ENCODE peak calls at places on chromosomes 6 and 20, in seven cellular contexts. One of them, this sample, is unnamed.
A peak's percentile ranks its signal among the peaks of the same experiment; 100 is the strongest.

GRCh38 chr6:101167638-101168037 is 225.9 kb upstream of the GRIK2 start:
- DNase-seq in PC-3: no peak
- DNase-seq in astrocyte: no peak
- DNase-seq in lower lobe of right lung: no peak
- DNase-seq in esophagus squamous epithelium: no peak
- DNase-seq in gastrocnemius medialis: no peak
- DNase-seq in A673: no peak
- DNase-seq in this sample: no peak

GRCh38 chr6:39300739-39301138 is 13.5 kb downstream of the KCNK17 start:
- DNase-seq in PC-3: no peak
- DNase-seq in astrocyte: no peak
- DNase-seq in A673: no peak
- DNase-seq in lower lobe of right lung: no peak
- DNase-seq in gastrocnemius medialis: no peak
- DNase-seq in esophagus squamous epithelium: no peak
- DNase-seq in this sample: no peak

GRCh38 chr6:48641544-48641943 is 530.5 kb upstream of the PTCHD4 start:
- DNase-seq in A673: no peak
- DNase-seq in gastrocnemius medialis: no peak
- DNase-seq in lower lobe of right lung: no peak
- DNase-seq in astrocyte: peak; percentile 91
- DNase-seq in PC-3: peak; percentile 78
- DNase-seq in esophagus squamous epithelium: no peak
- DNase-seq in this sample: peak; percentile 77

GRCh38 chr6:89221971-89222887 is 5.1 kb upstream of the GABRR1 start:
- DNase-seq in PC-3: peak; percentile 37
- DNase-seq in esophagus squamous epithelium: no peak
- DNase-seq in A673: peak; percentile 33
- DNase-seq in gastrocnemius medialis: no peak
- DNase-seq in astrocyte: peak; percentile 65
- DNase-seq in lower lobe of right lung: no peak
- DNase-seq in this sample: no peak

GRCh38 chr20:10434832-10435812 is at the start of gene SLX4IP:
- DNase-seq in PC-3: peak; percentile 98
- DNase-seq in esophagus squamous epithelium: peak; percentile 43
- DNase-seq in gastrocnemius medialis: peak; percentile 91
- DNase-seq in lower lobe of right lung: peak; percentile 93
- DNase-seq in astrocyte: peak; percentile 92
- DNase-seq in A673: peak; percentile 97
- DNase-seq in this sample: peak; percentile 96

GRCh38 chr6:46491789-46492547 is 719 bp upstream of the RCAN2 start:
- DNase-seq in astrocyte: no peak
- DNase-seq in A673: peak; percentile 1
- DNase-seq in PC-3: peak; percentile 13
- DNase-seq in lower lobe of right lung: peak; percentile 50
- DNase-seq in esophagus squamous epithelium: no peak
- DNase-seq in gastrocnemius medialis: peak; percentile 64
- DNase-seq in this sample: peak; percentile 40

GRCh38 chr6:160438481-160438880 is 90.3 kb downstream of the SLC22A3 start:
- DNase-seq in esophagus squamous epithelium: no peak
- DNase-seq in gastrocnemius medialis: no peak
- DNase-seq in astrocyte: no peak
- DNase-seq in lower lobe of right lung: no peak
- DNase-seq in PC-3: no peak
- DNase-seq in A673: no peak
- DNase-seq in this sample: no peak

GRCh38 chr6:140462495-140463311 is 1088.3 kb upstream of the CITED2 start:
- DNase-seq in A673: no peak
- DNase-seq in lower lobe of right lung: no peak
- DNase-seq in esophagus squamous epithelium: no peak
- DNase-seq in gastrocnemius medialis: no peak
- DNase-seq in PC-3: peak; percentile 95
- DNase-seq in astrocyte: peak; percentile 36
- DNase-seq in this sample: peak; percentile 96

GRCh38 chr20:61937146-61937962 is 128.3 kb downstream of the TAF4 start:
- DNase-seq in astrocyte: no peak
- DNase-seq in A673: no peak
- DNase-seq in lower lobe of right lung: peak; percentile 27
- DNase-seq in gastrocnemius medialis: peak; percentile 4
- DNase-seq in esophagus squamous epithelium: no peak
- DNase-seq in PC-3: no peak
- DNase-seq in this sample: no peak

GRCh38 chr6:45923831-45924391 is 91.7 kb downstream of the CLIC5 start:
- DNase-seq in astrocyte: peak; percentile 54
- DNase-seq in esophagus squamous epithelium: no peak
- DNase-seq in A673: no peak
- DNase-seq in gastrocnemius medialis: no peak
- DNase-seq in lower lobe of right lung: no peak
- DNase-seq in PC-3: peak; percentile 74
- DNase-seq in this sample: peak; percentile 93

GRCh38 chr20:24138126-24138857 is 149.7 kb upstream of the GGTLC1 start:
- DNase-seq in astrocyte: no peak
- DNase-seq in lower lobe of right lung: no peak
- DNase-seq in PC-3: no peak
- DNase-seq in gastrocnemius medialis: no peak
- DNase-seq in A673: no peak
- DNase-seq in esophagus squamous epithelium: no peak
- DNase-seq in this sample: no peak

GRCh38 chr6:38262041-38262440 is 377.7 kb downstream of the BTBD9 start:
- DNase-seq in esophagus squamous epithelium: no peak
- DNase-seq in astrocyte: peak; percentile 94
- DNase-seq in A673: peak; percentile 46
- DNase-seq in gastrocnemius medialis: peak; percentile 18
- DNase-seq in PC-3: peak; percentile 88
- DNase-seq in lower lobe of right lung: no peak
- DNase-seq in this sample: peak; percentile 70

GRCh38 chr6:144936764-144937163 is 651.6 kb downstream of the UTRN start:
- DNase-seq in gastrocnemius medialis: no peak
- DNase-seq in A673: no peak
- DNase-seq in lower lobe of right lung: no peak
- DNase-seq in esophagus squamous epithelium: no peak
- DNase-seq in astrocyte: peak; percentile 41
- DNase-seq in PC-3: no peak
- DNase-seq in this sample: no peak

GRCh38 chr6:168948002-168948401 is 305.6 kb downstream of the THBS2 start:
- DNase-seq in PC-3: no peak
- DNase-seq in esophagus squamous epithelium: no peak
- DNase-seq in A673: no peak
- DNase-seq in gastrocnemius medialis: no peak
- DNase-seq in lower lobe of right lung: no peak
- DNase-seq in astrocyte: no peak
- DNase-seq in this sample: no peak

GRCh38 chr6:143427109-143427817 is 23.2 kb downstream of the ADAT2 start:
- DNase-seq in A673: peak; percentile 73
- DNase-seq in PC-3: peak; percentile 82
- DNase-seq in astrocyte: peak; percentile 77
- DNase-seq in gastrocnemius medialis: peak; percentile 31
- DNase-seq in lower lobe of right lung: peak; percentile 77
- DNase-seq in esophagus squamous epithelium: peak; percentile 1
- DNase-seq in this sample: peak; percentile 66

GRCh38 chr20:13340088-13340487 is 119.0 kb downstream of the ISM1 start:
- DNase-seq in lower lobe of right lung: no peak
- DNase-seq in astrocyte: no peak
- DNase-seq in gastrocnemius medialis: no peak
- DNase-seq in A673: no peak
- DNase-seq in PC-3: no peak
- DNase-seq in esophagus squamous epithelium: no peak
- DNase-seq in this sample: no peak

GRCh38 chr20:32440069-32440757 is 82.1 kb downstream of the ASXL1 start:
- DNase-seq in A673: no peak
- DNase-seq in esophagus squamous epithelium: no peak
- DNase-seq in lower lobe of right lung: no peak
- DNase-seq in PC-3: no peak
- DNase-seq in gastrocnemius medialis: no peak
- DNase-seq in astrocyte: no peak
- DNase-seq in this sample: no peak

GRCh38 chr6:158161566-158162254 is 6.4 kb downstream of the SERAC1 start:
- DNase-seq in PC-3: no peak
- DNase-seq in lower lobe of right lung: no peak
- DNase-seq in A673: no peak
- DNase-seq in astrocyte: no peak
- DNase-seq in gastrocnemius medialis: no peak
- DNase-seq in esophagus squamous epithelium: no peak
- DNase-seq in this sample: no peak

GRCh38 chr6:31293343-31293742 is 21.5 kb upstream of the HLA-C start:
- DNase-seq in PC-3: peak; percentile 61
- DNase-seq in lower lobe of right lung: no peak
- DNase-seq in A673: peak; percentile 49
- DNase-seq in esophagus squamous epithelium: no peak
- DNase-seq in gastrocnemius medialis: no peak
- DNase-seq in astrocyte: peak; percentile 7
- DNase-seq in this sample: peak; percentile 15

GRCh38 chr20:41482647-41483552 is 116.3 kb upstream of the EMILIN3 start:
- DNase-seq in PC-3: peak; percentile 62
- DNase-seq in gastrocnemius medialis: no peak
- DNase-seq in astrocyte: peak; percentile 97
- DNase-seq in A673: peak; percentile 9
- DNase-seq in esophagus squamous epithelium: no peak
- DNase-seq in lower lobe of right lung: no peak
- DNase-seq in this sample: peak; percentile 71

GRCh38 chr6:169863149-169863525 is 111.7 kb downstream of the ERMARD start:
- DNase-seq in PC-3: no peak
- DNase-seq in astrocyte: no peak
- DNase-seq in gastrocnemius medialis: no peak
- DNase-seq in lower lobe of right lung: no peak
- DNase-seq in A673: no peak
- DNase-seq in esophagus squamous epithelium: no peak
- DNase-seq in this sample: no peak

GRCh38 chr6:24666097-24666615 is 543 bp downstream of the TDP2 start:
- DNase-seq in PC-3: peak; percentile 29
- DNase-seq in A673: peak; percentile 41
- DNase-seq in astrocyte: peak; percentile 39
- DNase-seq in lower lobe of right lung: peak; percentile 63
- DNase-seq in gastrocnemius medialis: peak; percentile 26
- DNase-seq in esophagus squamous epithelium: no peak
- DNase-seq in this sample: no peak

GRCh38 chr6:7821426-7821825 is 89.2 kb downstream of the TXNDC5 start:
- DNase-seq in A673: no peak
- DNase-seq in esophagus squamous epithelium: no peak
- DNase-seq in astrocyte: peak; percentile 58
- DNase-seq in gastrocnemius medialis: no peak
- DNase-seq in PC-3: no peak
- DNase-seq in lower lobe of right lung: no peak
- DNase-seq in this sample: no peak

GRCh38 chr6:100096356-100096755 is 102.3 kb upstream of the MCHR2 start:
- DNase-seq in A673: no peak
- DNase-seq in esophagus squamous epithelium: no peak
- DNase-seq in gastrocnemius medialis: no peak
- DNase-seq in PC-3: no peak
- DNase-seq in lower lobe of right lung: no peak
- DNase-seq in astrocyte: no peak
- DNase-seq in this sample: no peak

GRCh38 chr20:36854343-36855240 is 21.3 kb upstream of the TLDC2 start:
- DNase-seq in gastrocnemius medialis: no peak
- DNase-seq in PC-3: no peak
- DNase-seq in esophagus squamous epithelium: no peak
- DNase-seq in lower lobe of right lung: no peak
- DNase-seq in A673: no peak
- DNase-seq in astrocyte: no peak
- DNase-seq in this sample: peak; percentile 71

GRCh38 chr20:63344616-63345327 is 16.4 kb downstream of the CHRNA4 start:
- DNase-seq in astrocyte: no peak
- DNase-seq in lower lobe of right lung: no peak
- DNase-seq in esophagus squamous epithelium: no peak
- DNase-seq in gastrocnemius medialis: no peak
- DNase-seq in PC-3: no peak
- DNase-seq in A673: no peak
- DNase-seq in this sample: no peak

GRCh38 chr6:166770216-166771116 is 143.4 kb upstream of the RPS6KA2 start:
- DNase-seq in PC-3: peak; percentile 21
- DNase-seq in gastrocnemius medialis: no peak
- DNase-seq in A673: no peak
- DNase-seq in lower lobe of right lung: no peak
- DNase-seq in esophagus squamous epithelium: no peak
- DNase-seq in astrocyte: no peak
- DNase-seq in this sample: no peak
- H3K27ac ChIP-seq in PC-3: no peak overlapping the region
- H3K27ac ChIP-seq in gastrocnemius medialis: no peak overlapping the region
- H3K27ac ChIP-seq in A673: no peak overlapping the region
- H3K27ac ChIP-seq in lower lobe of right lung: no peak overlapping the region
- H3K27ac ChIP-seq in esophagus squamous epithelium: no peak overlapping the region
- H3K27ac ChIP-seq in astrocyte: no peak overlapping the region
- H3K27ac ChIP-seq in this sample: no peak overlapping the region

GRCh38 chr6:128069180-128069579 is 168.3 kb upstream of the THEMIS start:
- DNase-seq in A673: no peak
- DNase-seq in esophagus squamous epithelium: no peak
- DNase-seq in lower lobe of right lung: no peak
- DNase-seq in PC-3: no peak
- DNase-seq in gastrocnemius medialis: no peak
- DNase-seq in astrocyte: peak; percentile 69
- DNase-seq in this sample: no peak
- TF ChIP-seq CTCF in A673: no peak
- TF ChIP-seq CTCF in esophagus squamous epithelium: no peak
- TF ChIP-seq CTCF in lower lobe of right lung: no peak
- TF ChIP-seq CTCF in PC-3: no peak
- TF ChIP-seq CTCF in gastrocnemius medialis: no peak
- TF ChIP-seq CTCF in astrocyte: no peak
- TF ChIP-seq CTCF in this sample: no peak

GRCh38 chr6:108676555-108676954 is 115.8 kb downstream of the FOXO3 start:
- DNase-seq in esophagus squamous epithelium: no peak
- DNase-seq in A673: peak; percentile 54
- DNase-seq in gastrocnemius medialis: no peak
- DNase-seq in astrocyte: no peak
- DNase-seq in lower lobe of right lung: no peak
- DNase-seq in PC-3: no peak
- DNase-seq in this sample: no peak
- H3K4me1 ChIP-seq in esophagus squamous epithelium: peaks cover 68% of the 10 kb centered on the region
- H3K4me1 ChIP-seq in A673: peaks cover 31% of the 10 kb centered on the region
- H3K4me1 ChIP-seq in gastrocnemius medialis: peaks cover 69% of the 10 kb centered on the region
- H3K4me1 ChIP-seq in astrocyte: peaks cover 7% of the 10 kb centered on the region
- H3K4me1 ChIP-seq in lower lobe of right lung: peaks cover 55% of the 10 kb centered on the region
- H3K4me1 ChIP-seq in PC-3: peaks cover 41% of the 10 kb centered on the region
- H3K4me1 ChIP-seq in this sample: peaks cover 13% of the 10 kb centered on the region

GRCh38 chr6:37135835-37136694 is 33.9 kb upstream of the PIM1 start:
- DNase-seq in A673: no peak
- DNase-seq in astrocyte: no peak
- DNase-seq in lower lobe of right lung: no peak
- DNase-seq in gastrocnemius medialis: no peak
- DNase-seq in esophagus squamous epithelium: no peak
- DNase-seq in PC-3: peak; percentile 78
- DNase-seq in this sample: peak; percentile 75

GRCh38 chr6:37137881-37138568 is 31.9 kb upstream of the PIM1 start:
- DNase-seq in PC-3: peak; percentile 59
- DNase-seq in A673: no peak
- DNase-seq in esophagus squamous epithelium: no peak
- DNase-seq in gastrocnemius medialis: no peak
- DNase-seq in astrocyte: peak; percentile 94
- DNase-seq in lower lobe of right lung: no peak
- DNase-seq in this sample: no peak

GRCh38 chr6:37139223-37139962 is 30.6 kb upstream of the PIM1 start:
- DNase-seq in A673: no peak
- DNase-seq in astrocyte: no peak
- DNase-seq in esophagus squamous epithelium: no peak
- DNase-seq in lower lobe of right lung: no peak
- DNase-seq in PC-3: no peak
- DNase-seq in gastrocnemius medialis: no peak
- DNase-seq in this sample: no peak

GRCh38 chr6:37136821-37137200 is 33.1 kb upstream of the PIM1 start:
- DNase-seq in A673: no peak
- DNase-seq in lower lobe of right lung: no peak
- DNase-seq in esophagus squamous epithelium: no peak
- DNase-seq in astrocyte: no peak
- DNase-seq in gastrocnemius medialis: no peak
- DNase-seq in PC-3: no peak
- DNase-seq in this sample: no peak

GRCh38 chr6:37137201-37137880 is 32.6 kb upstream of the PIM1 start:
- DNase-seq in gastrocnemius medialis: no peak
- DNase-seq in A673: peak; percentile 89
- DNase-seq in esophagus squamous epithelium: no peak
- DNase-seq in astrocyte: peak; percentile 99
- DNase-seq in lower lobe of right lung: no peak
- DNase-seq in PC-3: peak; percentile 98
- DNase-seq in this sample: peak; percentile 99
- H3K27ac ChIP-seq in gastrocnemius medialis: no peak overlapping the region
- H3K27ac ChIP-seq in A673: peak overlapping the region; percentile 72
- H3K27ac ChIP-seq in esophagus squamous epithelium: peak overlapping the region; percentile 89
- H3K27ac ChIP-seq in astrocyte: peak overlapping the region; percentile 98
- H3K27ac ChIP-seq in lower lobe of right lung: no peak overlapping the region
- H3K27ac ChIP-seq in PC-3: peak overlapping the region; percentile 99
- H3K27ac ChIP-seq in this sample: peak overlapping the region; percentile 97

This sample was measured in foreskin keratinocyte.